ENCODE peak calls at places on chromosomes 13 and 19, in four cellular contexts. W, N, Q and M are unnamed samples.

GRCh38 chr19:30011051-30011578 is 69.1 kb downstream of the URI1 start:
- DNase-seq in Q (no peak), N (no peak), W (no peak), M (no peak)

GRCh38 chr13:107233541-107233940 is 665.6 kb upstream of the ARGLU1 start:
- DNase-seq in W (no peak), Q (no peak), N (no peak), M (peak)

GRCh38 chr13:104586010-104586746 is 1520.0 kb upstream of the SLC10A2 start:
- DNase-seq in N (peak), Q (no peak), W (peak), M (no peak)

GRCh38 chr19:2034729-2035589 is 16.1 kb downstream of the MKNK2 start:
- DNase-seq in Q (peak), W (no peak), N (peak), M (no peak)

GRCh38 chr13:77535448-77535847 is at the start of gene SCEL:
- DNase-seq in N (no peak), W (peak), Q (no peak), M (no peak)

GRCh38 chr13:110283661-110284516 is 23.1 kb downstream of the COL4A1 start:
- DNase-seq in W (no peak), N (peak), Q (no peak), M (no peak)

GRCh38 chr19:2064395-2064787 is 13.3 kb upstream of the MKNK2 start:
- DNase-seq in N (no peak), W (no peak), Q (peak), M (no peak)

GRCh38 chr13:107284168-107284567 is 716.2 kb upstream of the ARGLU1 start:
- DNase-seq in W (no peak), N (no peak), Q (no peak), M (no peak)

GRCh38 chr19:13024126-13024957 is 29.1 kb downstream of the NFIX start:
- DNase-seq in N (peak), Q (no peak), W (no peak), M (no peak)